ENCODE peak calls at places on chromosome 4, in six cellular contexts. R is left ventricle myocardium inferior, J is RWPE2, L is upper lobe of left lung, P is foreskin fibroblast, S is heart left ventricle. D is an unnamed sample.
A peak's percentile ranks its signal among the peaks of the same experiment; 100 is the strongest.

GRCh38 chr4:86934772-86935498 is at the start of gene AFF1:
- DNase-seq in R (peak; percentile 94), P (peak; percentile 94), L (peak; percentile 96), J (peak; percentile 91), S (peak; percentile 97), D (peak; percentile 88)

GRCh38 chr4:140626982-140627381 is 58.2 kb upstream of the UCP1 start:
- DNase-seq in S (no peak), L (no peak), R (no peak), P (no peak), J (no peak), D (peak; percentile 25)

GRCh38 chr4:129362685-129363274 is 266.8 kb downstream of the C4orf33 start:
- DNase-seq in L (peak; percentile 41), J (no peak), R (peak; percentile 16), P (peak; percentile 26), S (peak; percentile 27), D (peak; percentile 87)

GRCh38 chr4:158823461-158823873 is 54.6 kb downstream of the FNIP2 start:
- DNase-seq in R (no peak), P (no peak), J (no peak), L (no peak), S (peak; percentile 65), D (no peak)

GRCh38 chr4:67638157-67638556 is 62.8 kb downstream of the UBA6 start:
- DNase-seq in L (no peak), R (no peak), P (no peak), J (no peak), S (no peak), D (no peak)

GRCh38 chr4:151484396-151485102 is 75.6 kb downstream of the FHIP1A start:
- DNase-seq in J (no peak), L (no peak), P (peak; percentile 62), S (no peak), R (no peak), D (peak; percentile 84)

GRCh38 chr4:168923526-168924194 is 86.4 kb downstream of the CBR4 start:
- DNase-seq in P (peak; percentile 72), S (peak; percentile 36), J (no peak), L (peak; percentile 47), R (no peak), D (peak; percentile 78)

GRCh38 chr4:98421106-98421505 is 159.9 kb downstream of the RAP1GDS1 start:
- DNase-seq in R (no peak), S (no peak), L (no peak), P (peak; percentile 26), J (no peak), D (no peak)

GRCh38 chr4:6054162-6054922 is 36.1 kb upstream of the C4orf50 start:
- DNase-seq in L (no peak), R (no peak), J (no peak), P (no peak), S (no peak), D (no peak)

GRCh38 chr4:99859618-99860017 is 34.6 kb downstream of the LAMTOR3 start:
- DNase-seq in P (no peak), J (no peak), L (no peak), R (no peak), S (no peak), D (no peak)

GRCh38 chr4:184322328-184323025 is 104.8 kb upstream of the ENPP6 start:
- DNase-seq in S (no peak), P (no peak), L (no peak), R (no peak), J (no peak), D (no peak)

GRCh38 chr4:119314356-119314755 is 7.6 kb downstream of the FABP2 start:
- DNase-seq in R (no peak), L (no peak), S (no peak), J (no peak), P (no peak), D (peak; percentile 61)

GRCh38 chr4:108683479-108683878 is 33.1 kb downstream of the OSTC start:
- DNase-seq in J (no peak), L (no peak), R (no peak), P (peak; percentile 6), S (no peak), D (peak; percentile 53)

GRCh38 chr4:94428884-94429283 is 22.9 kb upstream of the PDLIM5 start:
- DNase-seq in S (no peak), R (no peak), L (no peak), J (no peak), P (no peak), D (no peak)

GRCh38 chr4:110344165-110344564 is 131.8 kb upstream of the ENPEP start:
- DNase-seq in J (no peak), R (no peak), L (no peak), P (no peak), S (no peak), D (peak; percentile 22)
- TF ChIP-seq CTCF in J (peak; percentile 37), R (peak; percentile 51), L (no peak), P (peak; percentile 4), S (no peak), D (peak; percentile 18)

DNA sequence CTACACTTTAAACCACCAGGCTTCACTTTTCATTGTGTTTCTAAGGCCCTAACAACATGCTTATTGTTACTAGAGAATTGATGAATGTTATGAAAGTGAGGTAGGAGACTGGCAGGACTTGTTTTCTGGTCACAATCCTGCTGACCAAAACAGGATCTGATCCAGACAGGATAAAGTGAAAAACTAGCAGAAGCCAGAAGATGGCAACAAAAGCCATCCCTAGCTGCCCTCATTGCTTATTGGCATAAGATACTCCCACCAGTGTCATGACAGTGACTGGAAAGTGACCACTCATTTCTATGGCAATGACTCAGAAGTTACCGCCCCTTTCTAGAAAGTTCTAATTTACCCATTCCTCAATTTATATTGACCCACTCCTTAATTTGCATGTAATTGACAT is 29.9 kb upstream of the FGG start:
- DNase-seq in L (no peak), P (no peak), S (no peak), R (no peak), J (no peak), D (no peak)
- TF ChIP-seq CTCF in L (no peak), P (no peak), S (no peak), R (no peak), J (no peak), D (no peak)

GRCh38 chr4:9927317-9928007 is 93.8 kb downstream of the SLC2A9 start:
- DNase-seq in R (no peak), P (no peak), J (no peak), S (no peak), L (no peak), D (no peak)
- TF ChIP-seq CTCF in R (peak; percentile 52), P (no peak), J (peak; percentile 17), S (peak; percentile 11), L (no peak), D (no peak)

GRCh38 chr4:78293348-78293747 is 236.2 kb downstream of the FRAS1 start:
- DNase-seq in R (no peak), S (no peak), J (no peak), L (no peak), P (peak; percentile 33), D (no peak)

GRCh38 chr4:78297075-78297815 is 240.1 kb downstream of the FRAS1 start:
- DNase-seq in R (no peak), S (no peak), L (no peak), J (no peak), P (peak; percentile 29), D (no peak)

GRCh38 chr4:78298618-78299017 is 241.5 kb downstream of the FRAS1 start:
- DNase-seq in R (no peak), P (peak; percentile 59), S (no peak), J (no peak), L (no peak), D (peak; percentile 8)

GRCh38 chr4:78293841-78294301 is 236.7 kb downstream of the FRAS1 start:
- DNase-seq in S (no peak), L (no peak), R (no peak), P (peak; percentile 85), J (no peak), D (peak; percentile 61)

GRCh38 chr4:78296261-78296660 is 239.1 kb downstream of the FRAS1 start:
- DNase-seq in S (no peak), R (no peak), J (no peak), P (no peak), L (no peak), D (no peak)
- TF ChIP-seq CTCF in S (no peak), R (no peak), J (no peak), P (no peak), L (no peak), D (no peak)

GRCh38 chr4:102180080-102180479 is 165.2 kb downstream of the SLC39A8 start:
- DNase-seq in L (no peak), P (no peak), S (no peak), J (no peak), R (no peak), D (no peak)
- TF ChIP-seq CTCF in L (no peak), P (no peak), S (no peak), J (no peak), R (no peak), D (no peak)

GRCh38 chr4:1354136-1354982 is 7.4 kb downstream of the UVSSA start:
- DNase-seq in R (no peak), S (no peak), J (no peak), P (no peak), L (no peak), D (no peak)
- TF ChIP-seq CTCF in R (no peak), S (no peak), J (no peak), P (no peak), L (no peak), D (no peak)